ENCODE peak calls at places on chromosome 2, in nine cellular contexts. X is T-helper 9 cell; Z is HCT116; B is psoas muscle; H is HT1080; O is AG10803; N is thoracic aorta; M is NCI-H1092; T is CD4-positive, alpha-beta T cell. Y is an unnamed sample.

GRCh38 chr2:217951521-217952247 is 51.1 kb downstream of the TNS1 start:
- DNase-seq in O (no peak), X (no peak), N (no peak), M (no peak), H (no peak), Z (no peak), T (no peak), B (no peak), Y (no peak)

GRCh38 chr2:187079901-187080300 is 230.9 kb upstream of the ZSWIM2 start:
- DNase-seq in O (peak), N (no peak), T (no peak), B (no peak), Z (no peak), X (no peak), H (no peak), M (no peak), Y (no peak)

GRCh38 chr2:128644156-128644555 is 325.5 kb upstream of the HS6ST1 start:
- DNase-seq in Z (no peak), O (no peak), M (no peak), X (no peak), B (no peak), T (no peak), N (no peak), H (no peak), Y (no peak)

GRCh38 chr2:27306657-27307544 is 1.3 kb downstream of the UCN start:
- DNase-seq in T (no peak), X (no peak), N (no peak), M (no peak), O (no peak), B (no peak), Z (no peak), H (no peak), Y (no peak)

GRCh38 chr2:42243297-42243696 is 74.1 kb downstream of the EML4 start:
- DNase-seq in M (no peak), Z (no peak), T (no peak), N (no peak), O (no peak), X (no peak), B (no peak), H (no peak), Y (no peak)

GRCh38 chr2:240568678-240569522 is 616 bp downstream of the RNPEPL1 start:
- DNase-seq in H (peak), B (peak), T (peak), M (peak), X (peak), O (peak), Z (no peak), N (no peak), Y (peak)

GRCh38 chr2:215218587-215219577 is 80.5 kb upstream of the ABCA12 start:
- DNase-seq in T (no peak), M (no peak), B (no peak), H (peak), X (no peak), N (no peak), O (peak), Z (no peak), Y (peak)

GRCh38 chr2:138974651-138975050 is 194.5 kb upstream of the NXPH2 start:
- DNase-seq in B (no peak), X (no peak), Z (no peak), T (no peak), H (peak), N (no peak), M (no peak), O (no peak), Y (peak)

GRCh38 chr2:66445076-66445724 is 10.3 kb downstream of the MEIS1 start:
- DNase-seq in M (no peak), B (peak), X (no peak), H (no peak), T (no peak), O (peak), N (no peak), Z (no peak), Y (peak)

GRCh38 chr2:150916997-150917396 is 344.7 kb downstream of the RBM43 start:
- DNase-seq in B (no peak), X (no peak), N (no peak), T (no peak), O (peak), H (peak), Z (no peak), M (no peak), Y (peak)

GRCh38 chr2:241932895-241933174 is 63.3 kb downstream of the RTP5 start:
- DNase-seq in O (no peak), H (no peak), Z (no peak), B (no peak), M (no peak), T (no peak), N (no peak), X (no peak), Y (no peak)